ENCODE peak calls at places on chromosomes 11 and 22, in seven cellular contexts. I, V, S, Y, F, B and E are unnamed samples.

GRCh38 chr11:11583801-11584445 is 37.9 kb downstream of the GALNT18 start:
- DNase-seq in V (no peak), Y (no peak), I (no peak), B (no peak), S (no peak), F (no peak), E (no peak)

GRCh38 chr11:72446929-72447753 is 12.8 kb upstream of the CLPB start:
- DNase-seq in S (peak; percentile 72), Y (no peak), I (peak; percentile 62), B (no peak), F (no peak), V (no peak), E (no peak)

GRCh38 chr11:36432093-36432469 is 78.0 kb downstream of the TRAF6 start:
- DNase-seq in V (no peak), S (no peak), Y (no peak), I (no peak), B (no peak), F (no peak), E (no peak)

GRCh38 chr22:46598737-46599424 is 21.3 kb upstream of the GRAMD4 start:
- DNase-seq in F (peak; percentile 83), S (no peak), Y (no peak), B (no peak), V (no peak), I (no peak), E (no peak)

GRCh38 chr11:65777241-65777640 is 3.5 kb downstream of the AP5B1 start:
- DNase-seq in B (peak; percentile 9), S (no peak), V (peak; percentile 21), I (no peak), Y (no peak), F (no peak), E (peak; percentile 34)

GRCh38 chr22:40021401-40022000 is 26.7 kb downstream of the FAM83F start:
- DNase-seq in S (no peak), Y (no peak), I (no peak), V (no peak), F (no peak), B (no peak), E (no peak)

GRCh38 chr11:123475478-123475877 is 45.4 kb downstream of the GRAMD1B start:
- DNase-seq in F (no peak), B (peak; percentile 18), Y (no peak), S (peak; percentile 26), V (no peak), I (no peak), E (no peak)

GRCh38 chr11:12264361-12264760 is 113.0 kb upstream of the PARVA start:
- DNase-seq in Y (no peak), S (no peak), V (no peak), I (no peak), F (no peak), B (no peak), E (no peak)

GRCh38 chr11:29481721-29482120 is 535.1 kb downstream of the KCNA4 start:
- DNase-seq in I (no peak), S (no peak), B (no peak), Y (no peak), V (no peak), F (no peak), E (no peak)

GRCh38 chr11:78465169-78465942 is 47.7 kb upstream of the GAB2 start:
- DNase-seq in V (no peak), B (no peak), Y (peak; percentile 35), S (no peak), I (no peak), F (no peak), E (no peak)

GRCh38 chr22:46024136-46024840 is 47.3 kb upstream of the WNT7B start:
- DNase-seq in S (no peak), V (no peak), I (no peak), Y (no peak), B (peak; percentile 48), F (peak; percentile 5), E (peak; percentile 38)

GRCh38 chr11:7442588-7443215 is 42.6 kb upstream of the OLFML1 start:
- DNase-seq in B (peak; percentile 77), V (peak; percentile 76), I (peak; percentile 43), Y (peak; percentile 75), S (peak; percentile 67), F (peak; percentile 63), E (no peak)

GRCh38 chr11:106021181-106021966 is 666 bp downstream of the MSANTD4 start:
- DNase-seq in F (no peak), I (peak; percentile 10), Y (no peak), S (no peak), B (no peak), V (no peak), E (no peak)

GRCh38 chr11:116283300-116283699 is 489.5 kb downstream of the BUD13 start:
- DNase-seq in B (no peak), F (no peak), V (no peak), S (no peak), Y (no peak), I (no peak), E (no peak)

GRCh38 chr11:132244871-132245557 is 874.6 kb downstream of the NTM start:
- DNase-seq in F (no peak), I (no peak), B (no peak), S (no peak), V (no peak), Y (no peak), E (no peak)

GRCh38 chr11:93648168-93648567 is 13.3 kb upstream of the CEP295 start:
- DNase-seq in Y (no peak), I (peak; percentile 30), S (no peak), F (no peak), B (no peak), V (no peak), E (no peak)

GRCh38 chr11:125342281-125342980 is 153.6 kb downstream of the FEZ1 start:
- DNase-seq in V (no peak), S (no peak), I (no peak), Y (no peak), B (no peak), F (no peak), E (peak; percentile 37)

GRCh38 chr11:125343086-125343731 is 152.9 kb downstream of the FEZ1 start:
- DNase-seq in I (no peak), B (no peak), S (no peak), V (no peak), Y (no peak), F (no peak), E (no peak)

GRCh38 chr11:125343732-125344131 is 152.3 kb downstream of the FEZ1 start:
- DNase-seq in V (no peak), Y (no peak), S (no peak), F (no peak), B (no peak), I (no peak), E (no peak)

GRCh38 chr11:125338886-125339811 is 156.9 kb downstream of the FEZ1 start:
- DNase-seq in Y (no peak), B (no peak), F (no peak), I (no peak), V (no peak), S (peak; percentile 61), E (no peak)

GRCh38 chr11:125341676-125342075 is 154.4 kb downstream of the FEZ1 start:
- DNase-seq in S (no peak), V (no peak), B (no peak), I (no peak), F (no peak), Y (no peak), E (no peak)
- H3K27ac ChIP-seq in S (no peak overlapping the region), V (no peak overlapping the region), B (no peak overlapping the region), I (no peak overlapping the region), F (no peak overlapping the region), Y (no peak overlapping the region), E (no peak overlapping the region)

GRCh38 chr22:38867496-38868285 is 4.3 kb downstream of the CBX6 start:
- DNase-seq in Y (no peak), F (peak; percentile 16), S (no peak), I (no peak), V (no peak), B (peak; percentile 64), E (peak; percentile 58)
- TF ChIP-seq POLR2AphosphoS5 in Y (no peak), F (no peak), S (no peak), I (no peak), V (no peak), B (no peak), E (no peak)

GRCh38 chr11:69081180-69081579 is 32.4 kb downstream of the TPCN2 start:
- DNase-seq in F (no peak), I (no peak), S (no peak), Y (no peak), V (no peak), B (no peak), E (no peak)
- TF ChIP-seq EP300 in F (no peak), I (no peak), S (no peak), Y (no peak), V (no peak), B (no peak), E (no peak)

GRCh38 chr11:94897330-94897768 is 76.0 kb downstream of the CWC15 start:
- DNase-seq in V (peak; percentile 67), F (peak; percentile 39), I (peak; percentile 11), S (peak; percentile 63), Y (peak; percentile 47), B (peak; percentile 76), E (no peak)
- H3K27ac ChIP-seq in V (no peak overlapping the region), F (no peak overlapping the region), I (no peak overlapping the region), S (no peak overlapping the region), Y (no peak overlapping the region), B (no peak overlapping the region), E (no peak overlapping the region)

GRCh38 chr22:31093090-31093850 is 12.2 kb downstream of the SMTN start:
- DNase-seq in I (no peak), S (peak; percentile 31), Y (peak; percentile 59), B (peak; percentile 94), V (peak; percentile 77), F (no peak), E (peak; percentile 76)
- TF ChIP-seq POLR2AphosphoS5 in I (no peak), S (no peak), Y (no peak), B (peak; percentile 71), V (no peak), F (no peak), E (no peak)

DNA sequence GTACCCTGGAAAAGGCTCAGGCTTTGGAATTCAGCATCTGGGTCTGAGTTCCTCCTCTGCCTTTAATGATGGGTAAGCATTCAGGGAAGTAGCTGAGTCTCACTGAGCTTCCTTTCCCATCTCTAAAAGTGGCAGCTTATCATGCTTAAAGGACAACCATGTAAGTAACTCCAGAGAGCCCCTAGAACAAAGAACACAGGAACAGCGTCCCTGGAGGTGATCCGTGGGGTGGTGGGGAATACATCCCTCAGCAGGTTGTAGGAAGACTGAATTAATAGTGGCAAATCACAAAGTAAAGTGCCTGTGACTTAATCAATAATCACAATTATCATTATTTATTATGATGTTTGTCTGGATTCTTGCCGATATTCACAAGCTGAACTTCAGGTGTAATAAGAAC is 114.7 kb upstream of the ISX start:
- DNase-seq in F (no peak), B (no peak), S (no peak), V (no peak), I (no peak), Y (no peak), E (no peak)
- TF ChIP-seq EP300 in F (no peak), B (no peak), S (no peak), V (no peak), I (no peak), Y (no peak), E (no peak)